ENCODE peak calls at places on chromosomes 7 and 10, in six cellular contexts. One of them, this sample, is unnamed. For H3K4me1, the result is how much of the 10 kb centered on the place peaks cover.

GRCh38 chr7:88546808-88547207 is 212.7 kb upstream of the ZNF804B start:
- DNase-seq in astrocyte: no peak
- DNase-seq in MM.1S: peak
- DNase-seq in Karpas-422: peak
- DNase-seq in OCI-LY7: peak
- DNase-seq in keratinocyte: no peak
- DNase-seq in this sample: peak

GRCh38 chr7:83001362-83002040 is 161.2 kb downstream of the PCLO start:
- DNase-seq in OCI-LY7: no peak
- DNase-seq in Karpas-422: no peak
- DNase-seq in keratinocyte: no peak
- DNase-seq in astrocyte: peak
- DNase-seq in MM.1S: no peak
- DNase-seq in this sample: no peak

GRCh38 chr7:63067897-63068585 is 930.6 kb upstream of the ZNF722 start:
- DNase-seq in MM.1S: peak
- DNase-seq in keratinocyte: no peak
- DNase-seq in OCI-LY7: no peak
- DNase-seq in Karpas-422: no peak
- DNase-seq in astrocyte: no peak
- DNase-seq in this sample: no peak

GRCh38 chr10:634256-634655 is 55.2 kb downstream of the DIP2C start:
- DNase-seq in Karpas-422: no peak
- DNase-seq in OCI-LY7: no peak
- DNase-seq in keratinocyte: no peak
- DNase-seq in astrocyte: peak
- DNase-seq in MM.1S: no peak
- DNase-seq in this sample: no peak

GRCh38 chr7:46786221-46786951 is 795.5 kb downstream of the TNS3 start:
- DNase-seq in Karpas-422: no peak
- DNase-seq in astrocyte: peak
- DNase-seq in MM.1S: no peak
- DNase-seq in keratinocyte: peak
- DNase-seq in OCI-LY7: no peak
- DNase-seq in this sample: no peak

GRCh38 chr10:43218951-43219837 is 47.7 kb downstream of the RASGEF1A start:
- DNase-seq in MM.1S: no peak
- DNase-seq in astrocyte: no peak
- DNase-seq in Karpas-422: no peak
- DNase-seq in keratinocyte: no peak
- DNase-seq in OCI-LY7: no peak
- DNase-seq in this sample: no peak

GRCh38 chr7:46927131-46927810 is 654.6 kb downstream of the TNS3 start:
- DNase-seq in MM.1S: no peak
- DNase-seq in OCI-LY7: no peak
- DNase-seq in astrocyte: no peak
- DNase-seq in keratinocyte: no peak
- DNase-seq in Karpas-422: no peak
- DNase-seq in this sample: no peak

GRCh38 chr7:26813426-26813825 is 51.0 kb downstream of the SKAP2 start:
- DNase-seq in astrocyte: peak
- DNase-seq in Karpas-422: no peak
- DNase-seq in keratinocyte: no peak
- DNase-seq in MM.1S: no peak
- DNase-seq in OCI-LY7: no peak
- DNase-seq in this sample: no peak

GRCh38 chr7:8441602-8442294 is 8.3 kb downstream of the NXPH1 start:
- DNase-seq in astrocyte: no peak
- DNase-seq in keratinocyte: no peak
- DNase-seq in Karpas-422: no peak
- DNase-seq in MM.1S: no peak
- DNase-seq in OCI-LY7: no peak
- DNase-seq in this sample: peak

GRCh38 chr10:62384057-62384446 is 9.9 kb downstream of the ZNF365 start:
- DNase-seq in OCI-LY7: no peak
- DNase-seq in keratinocyte: peak
- DNase-seq in Karpas-422: no peak
- DNase-seq in MM.1S: peak
- DNase-seq in astrocyte: peak
- DNase-seq in this sample: no peak

GRCh38 chr7:19982841-19983835 is 209.7 kb upstream of the TMEM196 start:
- DNase-seq in astrocyte: peak
- DNase-seq in OCI-LY7: peak
- DNase-seq in Karpas-422: peak
- DNase-seq in MM.1S: peak
- DNase-seq in keratinocyte: no peak
- DNase-seq in this sample: peak

GRCh38 chr10:124063736-124064135 is 29.7 kb downstream of the CHST15 start:
- DNase-seq in OCI-LY7: peak
- DNase-seq in MM.1S: peak
- DNase-seq in Karpas-422: no peak
- DNase-seq in keratinocyte: no peak
- DNase-seq in astrocyte: peak
- DNase-seq in this sample: no peak

GRCh38 chr7:113209449-113210203 is 91.3 kb upstream of the SMIM30 start:
- DNase-seq in Karpas-422: no peak
- DNase-seq in OCI-LY7: no peak
- DNase-seq in keratinocyte: no peak
- DNase-seq in MM.1S: no peak
- DNase-seq in astrocyte: no peak
- DNase-seq in this sample: no peak

GRCh38 chr7:47580175-47580701 is 1.7 kb downstream of the TNS3 start:
- DNase-seq in keratinocyte: no peak
- DNase-seq in astrocyte: no peak
- DNase-seq in OCI-LY7: no peak
- DNase-seq in Karpas-422: peak
- DNase-seq in MM.1S: no peak
- DNase-seq in this sample: peak

GRCh38 chr7:127588019-127588696 is at the start of gene ARF5:
- DNase-seq in MM.1S: peak
- DNase-seq in keratinocyte: no peak
- DNase-seq in Karpas-422: peak
- DNase-seq in OCI-LY7: peak
- DNase-seq in astrocyte: peak
- DNase-seq in this sample: peak

GRCh38 chr7:134885967-134886352 is 100.3 kb upstream of the AGBL3 start:
- DNase-seq in astrocyte: peak
- DNase-seq in MM.1S: no peak
- DNase-seq in keratinocyte: no peak
- DNase-seq in OCI-LY7: no peak
- DNase-seq in Karpas-422: no peak
- DNase-seq in this sample: no peak

GRCh38 chr7:91945476-91945875 is 4.8 kb downstream of the AKAP9 start:
- DNase-seq in astrocyte: no peak
- DNase-seq in MM.1S: no peak
- DNase-seq in OCI-LY7: no peak
- DNase-seq in keratinocyte: no peak
- DNase-seq in Karpas-422: no peak
- DNase-seq in this sample: no peak

GRCh38 chr10:113527181-113527580 is 25.7 kb upstream of the HABP2 start:
- DNase-seq in keratinocyte: no peak
- DNase-seq in Karpas-422: no peak
- DNase-seq in astrocyte: peak
- DNase-seq in OCI-LY7: no peak
- DNase-seq in MM.1S: no peak
- DNase-seq in this sample: no peak
- H2AFZ ChIP-seq in keratinocyte: no peak
- H2AFZ ChIP-seq in Karpas-422: no peak
- H2AFZ ChIP-seq in astrocyte: no peak
- H2AFZ ChIP-seq in OCI-LY7: no peak
- H2AFZ ChIP-seq in MM.1S: no peak
- H2AFZ ChIP-seq in this sample: no peak

GRCh38 chr7:5637415-5637814 is 144.0 kb downstream of the RNF216 start:
- DNase-seq in OCI-LY7: no peak
- DNase-seq in keratinocyte: no peak
- DNase-seq in Karpas-422: no peak
- DNase-seq in MM.1S: no peak
- DNase-seq in astrocyte: no peak
- DNase-seq in this sample: no peak
- H3K4me1 ChIP-seq in OCI-LY7: under half
- H3K4me1 ChIP-seq in keratinocyte: under half
- H3K4me1 ChIP-seq in Karpas-422: under half
- H3K4me1 ChIP-seq in MM.1S: under half
- H3K4me1 ChIP-seq in astrocyte: half or more
- H3K4me1 ChIP-seq in this sample: half or more

DNA sequence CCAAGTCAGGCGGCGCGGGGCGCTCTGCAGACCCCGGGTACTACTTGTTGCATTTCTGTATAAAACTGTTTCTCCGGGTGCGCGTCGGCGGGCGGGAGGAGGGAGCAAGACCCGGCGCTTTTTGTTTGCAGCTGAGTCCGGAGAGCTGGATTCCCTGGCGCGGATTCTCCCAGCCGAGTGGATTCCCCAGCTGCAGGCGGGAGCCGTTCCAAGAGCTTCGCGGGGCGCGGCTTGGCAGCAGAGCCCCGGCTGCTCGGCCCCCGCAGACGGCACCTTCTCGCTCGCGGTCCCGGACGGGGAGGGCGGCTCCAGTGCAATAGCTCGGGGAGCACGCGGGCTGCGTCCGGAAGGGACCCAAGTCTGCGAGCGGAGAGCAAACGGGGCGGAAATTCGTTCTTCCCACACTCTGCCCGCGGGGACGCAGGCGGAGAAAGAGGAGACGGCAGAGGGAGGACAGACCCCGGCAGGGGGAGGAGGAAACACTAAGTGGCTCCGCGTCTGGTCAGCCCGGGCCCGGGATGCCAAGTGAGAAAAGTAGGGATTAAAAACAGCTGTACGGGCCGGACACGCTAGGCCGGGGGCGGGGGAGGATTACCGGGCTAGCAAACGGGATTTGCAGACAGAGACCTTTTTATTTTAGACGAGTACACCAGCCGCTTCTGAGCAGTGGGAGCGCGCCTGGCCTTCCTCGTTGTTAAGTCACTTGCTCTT is at the start of gene TRIL:
- DNase-seq in MM.1S: no peak
- DNase-seq in Karpas-422: no peak
- DNase-seq in keratinocyte: no peak
- DNase-seq in astrocyte: peak
- DNase-seq in OCI-LY7: no peak
- DNase-seq in this sample: peak
- H3K4me3 ChIP-seq in MM.1S: no peak
- H3K4me3 ChIP-seq in Karpas-422: no peak
- H3K4me3 ChIP-seq in keratinocyte: no peak
- H3K4me3 ChIP-seq in astrocyte: peak
- H3K4me3 ChIP-seq in OCI-LY7: no peak
- H3K4me3 ChIP-seq in this sample: peak

GRCh38 chr10:99555371-99556224 is 22.9 kb downstream of the NKX2-3 start:
- DNase-seq in astrocyte: no peak
- DNase-seq in OCI-LY7: no peak
- DNase-seq in Karpas-422: no peak
- DNase-seq in MM.1S: peak
- DNase-seq in keratinocyte: no peak
- DNase-seq in this sample: no peak

GRCh38 chr10:99548041-99548530 is 15.3 kb downstream of the NKX2-3 start:
- DNase-seq in astrocyte: no peak
- DNase-seq in OCI-LY7: peak
- DNase-seq in MM.1S: peak
- DNase-seq in keratinocyte: no peak
- DNase-seq in Karpas-422: peak
- DNase-seq in this sample: peak

GRCh38 chr10:99556225-99556523 is 23.4 kb downstream of the NKX2-3 start:
- DNase-seq in Karpas-422: no peak
- DNase-seq in MM.1S: no peak
- DNase-seq in keratinocyte: no peak
- DNase-seq in astrocyte: no peak
- DNase-seq in OCI-LY7: no peak
- DNase-seq in this sample: no peak

GRCh38 chr10:99551158-99551557 is 18.4 kb downstream of the NKX2-3 start:
- DNase-seq in Karpas-422: no peak
- DNase-seq in MM.1S: peak
- DNase-seq in keratinocyte: peak
- DNase-seq in OCI-LY7: no peak
- DNase-seq in astrocyte: peak
- DNase-seq in this sample: peak

GRCh38 chr10:99551616-99552015 is 18.9 kb downstream of the NKX2-3 start:
- DNase-seq in astrocyte: no peak
- DNase-seq in keratinocyte: no peak
- DNase-seq in Karpas-422: no peak
- DNase-seq in OCI-LY7: no peak
- DNase-seq in MM.1S: no peak
- DNase-seq in this sample: no peak
- H2AFZ ChIP-seq in astrocyte: no peak
- H2AFZ ChIP-seq in keratinocyte: no peak
- H2AFZ ChIP-seq in Karpas-422: no peak
- H2AFZ ChIP-seq in OCI-LY7: no peak
- H2AFZ ChIP-seq in MM.1S: no peak
- H2AFZ ChIP-seq in this sample: no peak

GRCh38 chr7:123746055-123746454 is 2.7 kb downstream of the WASL start:
- DNase-seq in keratinocyte: no peak
- DNase-seq in OCI-LY7: no peak
- DNase-seq in MM.1S: no peak
- DNase-seq in astrocyte: no peak
- DNase-seq in Karpas-422: no peak
- DNase-seq in this sample: peak

GRCh38 chr7:123747620-123748141 is 1.1 kb downstream of the WASL start:
- DNase-seq in OCI-LY7: peak
- DNase-seq in astrocyte: peak
- DNase-seq in keratinocyte: no peak
- DNase-seq in Karpas-422: peak
- DNase-seq in MM.1S: peak
- DNase-seq in this sample: peak

GRCh38 chr7:123744416-123744815 is 4.4 kb downstream of the WASL start:
- DNase-seq in keratinocyte: no peak
- DNase-seq in OCI-LY7: no peak
- DNase-seq in Karpas-422: no peak
- DNase-seq in MM.1S: no peak
- DNase-seq in astrocyte: no peak
- DNase-seq in this sample: no peak

GRCh38 chr7:123747089-123747488 is 1.7 kb downstream of the WASL start:
- DNase-seq in OCI-LY7: peak
- DNase-seq in keratinocyte: no peak
- DNase-seq in Karpas-422: peak
- DNase-seq in MM.1S: peak
- DNase-seq in astrocyte: no peak
- DNase-seq in this sample: no peak

GRCh38 chr7:123745437-123745836 is 3.4 kb downstream of the WASL start:
- DNase-seq in OCI-LY7: no peak
- DNase-seq in astrocyte: no peak
- DNase-seq in MM.1S: no peak
- DNase-seq in Karpas-422: no peak
- DNase-seq in keratinocyte: no peak
- DNase-seq in this sample: no peak
- H3K4me1 ChIP-seq in OCI-LY7: under half
- H3K4me1 ChIP-seq in astrocyte: under half
- H3K4me1 ChIP-seq in MM.1S: under half
- H3K4me1 ChIP-seq in Karpas-422: under half
- H3K4me1 ChIP-seq in keratinocyte: under half
- H3K4me1 ChIP-seq in this sample: under half

This sample was measured in neural progenitor cell.